ENCODE peak calls at places on chromosomes 7 and 10, in five cellular contexts. W, J, P, O and Y are unnamed samples. For H4K20me1, the result is how much of the 10 kb centered on the place peaks cover.

GRCh38 chr10:107966817-107967216 is 802.3 kb upstream of the SORCS1 start:
- DNase-seq in O (no peak), W (no peak), P (no peak), J (no peak), Y (peak)

GRCh38 chr7:18659746-18660145 is 164.2 kb downstream of the HDAC9 start:
- DNase-seq in P (no peak), J (no peak), W (no peak), O (no peak), Y (no peak)

GRCh38 chr10:53006663-53007610 is 234.4 kb upstream of the MBL2 start:
- DNase-seq in P (no peak), J (no peak), O (peak), W (no peak), Y (no peak)

GRCh38 chr10:86775056-86775858 is 18.8 kb downstream of the BMPR1A start:
- DNase-seq in P (no peak), W (no peak), O (peak), J (no peak), Y (no peak)

GRCh38 chr10:48895198-48895720 is 44.4 kb downstream of the LRRC18 start:
- DNase-seq in O (no peak), W (no peak), P (no peak), J (no peak), Y (no peak)

GRCh38 chr7:158747408-158747807 is 42.8 kb upstream of the NCAPG2 start:
- DNase-seq in O (no peak), P (no peak), W (no peak), J (no peak), Y (no peak)

GRCh38 chr10:45135836-45136235 is 135.1 kb downstream of the ZNF22 start:
- DNase-seq in W (no peak), P (no peak), J (no peak), O (no peak), Y (no peak)

GRCh38 chr10:44799971-44800370 is 111.2 kb upstream of the TMEM72 start:
- DNase-seq in O (no peak), J (no peak), P (no peak), W (no peak), Y (peak)

GRCh38 chr10:51879238-51879637 is 179.8 kb upstream of the CSTF2T start:
- DNase-seq in J (no peak), W (no peak), P (no peak), O (no peak), Y (peak)

GRCh38 chr7:142811154-142811737 is 40.5 kb downstream of the PRSS2 start:
- DNase-seq in O (peak), P (no peak), J (peak), W (peak), Y (peak)

GRCh38 chr10:68496072-68496471 is 24.3 kb upstream of the DNA2 start:
- DNase-seq in O (no peak), P (no peak), J (no peak), W (peak), Y (no peak)

GRCh38 chr10:117441812-117442443 is 66.7 kb upstream of the PDZD8 start:
- DNase-seq in W (no peak), J (peak), O (no peak), P (no peak), Y (peak)

GRCh38 chr10:132450825-132451505 is 54.0 kb downstream of the PWWP2B start:
- DNase-seq in O (no peak), J (no peak), W (no peak), P (no peak), Y (no peak)

GRCh38 chr7:129952164-129952652 is 552 bp downstream of the UBE2H start:
- DNase-seq in P (peak), W (peak), O (no peak), J (peak), Y (no peak)

GRCh38 chr7:137992738-137993394 is 9.0 kb downstream of the CREB3L2 start:
- DNase-seq in P (no peak), J (no peak), W (no peak), O (peak), Y (peak)

GRCh38 chr10:78623577-78624215 is 445.1 kb upstream of the ZMIZ1 start:
- DNase-seq in O (peak), W (no peak), J (no peak), P (no peak), Y (peak)

GRCh38 chr10:119417852-119418251 is 124.7 kb downstream of the RGS10 start:
- DNase-seq in P (no peak), J (no peak), O (no peak), W (no peak), Y (no peak)

GRCh38 chr7:6198687-6199595 is 73.5 kb downstream of the CYTH3 start:
- DNase-seq in O (no peak), J (no peak), P (no peak), W (peak), Y (no peak)

GRCh38 chr10:11179231-11180105 is 161.8 kb downstream of the CELF2 start:
- DNase-seq in W (no peak), P (no peak), O (no peak), J (peak), Y (no peak)

GRCh38 chr10:91409069-91409868 is 875 bp upstream of the HECTD2 start:
- DNase-seq in O (peak), W (peak), P (peak), J (peak), Y (peak)

GRCh38 chr7:49631071-49631826 is 142.2 kb upstream of the VWC2 start:
- DNase-seq in O (no peak), W (no peak), J (no peak), P (no peak), Y (no peak)

GRCh38 chr10:110577056-110577455 is 9.6 kb downstream of the SMC3 start:
- DNase-seq in P (no peak), O (no peak), J (no peak), W (no peak), Y (no peak)

GRCh38 chr10:71302874-71303568 is 16.0 kb upstream of the SLC29A3 start:
- DNase-seq in W (peak), O (peak), P (no peak), J (peak), Y (peak)

GRCh38 chr10:98331888-98332287 is 63.9 kb upstream of the LOXL4 start:
- DNase-seq in W (peak), O (peak), P (peak), J (peak), Y (no peak)

GRCh38 chr10:127738512-127739424 is 1.8 kb downstream of the FOXI2 start:
- DNase-seq in P (peak), O (no peak), J (no peak), W (peak), Y (no peak)

GRCh38 chr7:116162236-116162635 is 48.1 kb upstream of the TES start:
- DNase-seq in O (no peak), W (no peak), J (no peak), P (no peak), Y (no peak)

GRCh38 chr10:61662794-61663259 is at the start of gene CABCOCO1:
- DNase-seq in O (no peak), P (peak), J (no peak), W (peak), Y (peak)

GRCh38 chr10:27744478-27745379 is 890 bp downstream of the MKX start:
- DNase-seq in W (peak), J (no peak), O (no peak), P (peak), Y (peak)

GRCh38 chr10:34723746-34724145 is 91.3 kb downstream of the PARD3 start:
- DNase-seq in J (no peak), P (no peak), O (peak), W (peak), Y (peak)

GRCh38 chr7:127536426-127537152 is 48.8 kb downstream of the GCC1 start:
- DNase-seq in O (no peak), W (peak), J (no peak), P (peak), Y (no peak)

GRCh38 chr10:102285134-102285533 is 39.8 kb downstream of the GBF1 start:
- DNase-seq in J (no peak), W (no peak), P (no peak), O (no peak), Y (no peak)
- H4K20me1 ChIP-seq in J (under half), W (under half), P (under half), O (under half), Y (half or more)

DNA sequence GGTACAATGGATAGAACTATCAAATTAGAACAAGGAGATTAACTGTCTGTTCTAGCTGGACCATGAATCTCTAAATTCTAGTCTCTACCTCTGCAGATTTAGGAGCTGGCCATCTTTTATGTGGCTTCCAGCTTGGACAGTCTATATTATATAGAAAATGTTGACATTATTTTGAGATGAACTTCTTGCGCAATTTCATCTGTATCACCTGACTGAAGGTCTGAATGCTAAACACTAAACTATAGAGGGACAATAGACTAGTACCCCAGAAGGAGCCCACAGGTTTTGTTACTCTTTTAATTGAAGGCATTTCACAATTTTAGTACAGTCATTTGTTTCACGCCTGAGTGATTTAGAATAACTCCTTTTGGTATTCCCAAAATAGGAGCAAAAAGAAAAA is 222.4 kb upstream of the ANKRD30A start:
- DNase-seq in J (no peak), W (no peak), O (no peak), P (no peak), Y (no peak)
- H3K27ac ChIP-seq in J (no peak), W (no peak), O (no peak), P (no peak), Y (no peak)

GRCh38 chr7:76332073-76332472 is 26.7 kb downstream of the YWHAG start:
- DNase-seq in O (no peak), W (no peak), J (no peak), P (no peak), Y (no peak)
- H4K20me1 ChIP-seq in O (half or more), W (half or more), J (under half), P (under half), Y (half or more)

DNA sequence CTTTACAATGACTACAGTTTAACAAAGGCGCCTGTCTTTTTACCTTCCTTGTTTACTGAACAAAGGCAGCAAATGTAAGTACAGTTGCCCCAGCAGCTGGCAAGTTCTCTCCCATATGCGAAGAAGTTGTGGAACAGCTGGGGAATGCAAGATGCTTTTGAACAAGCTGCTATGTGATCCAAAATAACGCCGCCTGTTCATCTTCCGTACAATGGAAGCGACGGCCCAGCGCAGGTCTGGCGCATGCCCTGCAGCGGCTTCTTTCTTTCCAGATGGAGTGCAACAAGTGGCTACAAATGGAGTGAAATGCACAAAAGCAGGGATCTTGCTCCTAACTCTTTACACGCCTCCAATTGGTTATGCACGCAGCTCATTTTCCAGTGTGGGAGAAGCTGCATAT is 97.0 kb upstream of the SVIL start:
- DNase-seq in P (no peak), J (no peak), O (no peak), W (peak), Y (no peak)
- H3K27ac ChIP-seq in P (no peak), J (no peak), O (no peak), W (no peak), Y (no peak)

DNA sequence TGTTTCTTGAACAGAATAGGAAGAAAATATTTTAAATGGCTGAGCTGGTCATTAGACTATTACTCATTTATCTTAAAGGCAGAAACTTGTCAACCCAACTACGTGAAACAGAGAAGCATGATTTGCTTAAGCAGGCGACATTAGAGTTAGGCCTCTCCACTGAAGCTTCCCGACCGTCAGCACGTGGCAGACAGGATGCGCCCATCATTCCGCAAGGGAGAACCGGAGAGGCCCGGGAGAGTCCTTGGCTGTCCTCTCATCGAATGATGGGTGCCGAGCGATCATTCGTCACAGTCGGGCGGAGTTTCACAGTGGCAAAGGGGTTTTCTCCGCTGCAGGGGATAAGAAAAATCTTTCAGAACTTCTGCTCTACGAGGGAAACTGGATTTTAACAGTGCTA is 11.8 kb downstream of the BRI3 start:
- DNase-seq in O (no peak), J (no peak), W (no peak), P (no peak), Y (no peak)
- H4K20me1 ChIP-seq in O (under half), J (under half), W (under half), P (under half), Y (half or more)

GRCh38 chr7:80842479-80842797 is 76.4 kb downstream of the SEMA3C start:
- DNase-seq in P (no peak), W (no peak), O (no peak), J (no peak), Y (no peak)
- H3K27ac ChIP-seq in P (no peak), W (no peak), O (no peak), J (no peak), Y (no peak)

DNA sequence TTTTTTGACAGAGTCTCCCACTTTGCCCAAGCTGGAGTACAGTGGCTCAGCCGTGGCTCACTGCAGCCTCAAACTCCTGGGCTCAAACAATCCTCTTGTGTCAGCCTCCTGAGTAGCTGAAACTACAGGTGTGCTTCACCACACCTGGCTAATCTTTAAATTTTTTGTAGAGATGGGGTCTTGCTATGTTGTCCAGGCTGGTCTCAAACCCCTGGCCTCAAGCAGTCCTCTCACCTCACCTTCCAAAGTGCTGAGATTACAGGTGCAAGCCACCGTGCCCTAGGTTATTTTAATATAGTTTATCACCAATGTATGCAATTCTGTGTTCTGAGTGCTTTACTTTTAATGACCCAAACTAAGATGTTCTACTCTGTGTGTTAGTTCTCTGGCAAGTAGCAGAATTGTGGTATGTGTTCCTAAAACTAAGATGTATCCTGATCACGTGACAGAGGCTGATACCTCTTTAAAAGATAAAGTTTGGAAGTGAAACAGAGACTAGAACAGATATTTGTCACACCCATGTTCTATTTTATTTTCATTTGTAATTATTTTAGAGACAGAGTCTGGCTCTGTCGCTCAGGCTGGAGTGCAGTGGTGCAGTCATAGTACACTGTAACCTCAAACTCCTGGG is 22.1 kb upstream of the PFKFB3 start:
- DNase-seq in P (no peak), O (no peak), W (no peak), J (no peak), Y (no peak)
- H4K20me1 ChIP-seq in P (under half), O (under half), W (under half), J (under half), Y (half or more)